ENCODE peak calls at places on chromosomes 3 and 15, in four cellular contexts. H is tibial artery, A is keratinocyte, S is left ventricle myocardium inferior. E is an unnamed sample.

GRCh38 chr15:39336926-39337325 is 244.0 kb upstream of the THBS1 start:
- DNase-seq in H (no peak), A (no peak), S (no peak), E (no peak)

GRCh38 chr15:76340198-76340801 is 3.7 kb downstream of the ISL2 start:
- DNase-seq in H (peak; percentile 68), S (no peak), A (no peak), E (no peak)

GRCh38 chr3:22899441-22899840 is 303.7 kb upstream of the UBE2E2 start:
- DNase-seq in S (no peak), A (no peak), H (no peak), E (no peak)

GRCh38 chr3:100759162-100759561 is 49.9 kb downstream of the TFG start:
- DNase-seq in S (no peak), A (no peak), H (no peak), E (no peak)

GRCh38 chr15:65791335-65792129 is 561 bp downstream of the DENND4A start:
- DNase-seq in A (no peak), S (peak; percentile 60), H (peak; percentile 82), E (peak; percentile 69)

GRCh38 chr3:13767896-13768295 is 112.0 kb downstream of the WNT7A start:
- DNase-seq in H (no peak), A (no peak), S (no peak), E (no peak)

GRCh38 chr15:40085225-40085624 is 23.5 kb downstream of the BMF start:
- DNase-seq in A (no peak), H (no peak), S (no peak), E (no peak)

GRCh38 chr3:58167431-58168351 is 43.1 kb downstream of the DNASE1L3 start:
- DNase-seq in S (peak; percentile 68), A (no peak), H (peak; percentile 84), E (no peak)

GRCh38 chr3:190384241-190384863 is 3.6 kb upstream of the CLDN16 start:
- DNase-seq in A (peak; percentile 76), S (no peak), H (no peak), E (no peak)

GRCh38 chr3:140035856-140036255 is 100.9 kb downstream of the CLSTN2 start:
- DNase-seq in S (no peak), H (no peak), A (no peak), E (no peak)

GRCh38 chr3:21274000-21274671 is 476.9 kb downstream of the ZNF385D start:
- DNase-seq in A (no peak), S (no peak), H (no peak), E (no peak)

GRCh38 chr3:42071720-42072582 is 19.2 kb upstream of the TRAK1 start:
- DNase-seq in A (no peak), S (peak; percentile 81), H (peak; percentile 92), E (no peak)

GRCh38 chr3:197593046-197593380 is 37.2 kb upstream of the BDH1 start:
- DNase-seq in S (no peak), H (no peak), A (no peak), E (no peak)

GRCh38 chr3:87084868-87085267 is 93.9 kb upstream of the VGLL3 start:
- DNase-seq in A (no peak), S (no peak), H (no peak), E (no peak)

GRCh38 chr3:197866035-197866434 is 75.0 kb downstream of the LRCH3 start:
- DNase-seq in H (no peak), A (no peak), S (no peak), E (no peak)

GRCh38 chr3:184227481-184227935 is 1.9 kb upstream of the VWA5B2 start:
- DNase-seq in S (no peak), A (no peak), H (no peak), E (no peak)

GRCh38 chr3:24396338-24396737 is 98.3 kb downstream of the THRB start:
- DNase-seq in S (no peak), A (no peak), H (no peak), E (no peak)

GRCh38 chr15:40242216-40242599 is 3.3 kb downstream of the PAK6 start:
- DNase-seq in A (no peak), H (no peak), S (no peak), E (no peak)

GRCh38 chr3:148202386-148202785 is 495.3 kb upstream of the AGTR1 start:
- DNase-seq in S (no peak), H (no peak), A (no peak), E (no peak)

GRCh38 chr3:171744055-171744741 is 66.1 kb downstream of the PLD1 start:
- DNase-seq in A (no peak), H (no peak), S (no peak), E (no peak)

DNA sequence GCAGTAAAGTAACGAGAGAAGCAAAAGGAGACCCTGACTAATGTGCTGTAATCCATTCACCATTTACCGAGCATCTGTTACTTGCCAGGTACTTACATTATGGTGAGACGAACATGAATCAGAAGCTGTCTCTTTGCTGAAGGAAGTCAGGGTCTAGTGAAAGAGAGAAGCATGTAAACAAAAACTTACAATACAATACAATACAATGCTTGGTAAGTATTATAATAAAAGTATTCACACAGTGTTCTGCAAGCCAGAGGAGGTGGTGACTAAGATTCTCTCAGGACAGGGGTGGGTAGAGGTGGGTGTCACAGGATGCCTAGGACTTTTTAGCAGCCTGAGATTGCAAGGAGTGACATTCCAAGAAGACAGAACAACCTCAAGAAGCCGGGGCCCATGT is 50.2 kb upstream of the MGA start:
- DNase-seq in S (no peak), A (no peak), H (no peak), E (no peak)
- H3K27ac ChIP-seq in S (no peak overlapping the region), A (no peak overlapping the region), H (no peak overlapping the region), E (no peak overlapping the region)

GRCh38 chr15:31128919-31129768 is 27.6 kb upstream of the TRPM1 start:
- DNase-seq in H (peak; percentile 76), S (peak; percentile 75), A (no peak), E (peak; percentile 77)
- H3K4me3 ChIP-seq in H (no peak overlapping the region), S (peak overlapping the region; percentile 22), A (no peak overlapping the region), E (no peak overlapping the region)

GRCh38 chr3:63308072-63308471 is 30.0 kb downstream of the SYNPR start:
- DNase-seq in A (no peak), S (no peak), H (no peak), E (no peak)

GRCh38 chr3:63304421-63304820 is 26.3 kb downstream of the SYNPR start:
- DNase-seq in S (no peak), A (no peak), H (no peak), E (no peak)

DNA sequence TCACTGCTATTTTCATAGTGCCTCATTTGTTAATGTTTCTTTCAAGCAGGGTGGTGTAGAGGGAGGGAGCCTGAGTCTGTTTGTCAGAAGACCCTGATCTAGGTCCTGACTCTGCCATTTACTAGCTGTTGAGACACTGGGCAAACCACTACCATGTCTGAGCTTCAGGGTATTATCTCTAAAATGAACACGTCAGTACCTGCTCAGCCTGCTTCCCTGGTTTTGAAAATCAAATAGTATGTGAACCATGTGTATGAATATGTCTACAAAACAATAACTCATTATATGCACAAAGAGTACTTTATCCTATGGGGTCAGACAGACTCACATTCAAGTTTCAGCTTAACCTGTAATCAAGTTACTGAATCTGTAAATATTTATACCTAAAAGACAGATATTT is 25.1 kb downstream of the SYNPR start:
- DNase-seq in H (no peak), S (no peak), A (no peak), E (no peak)
- H3K27ac ChIP-seq in H (no peak overlapping the region), S (no peak overlapping the region), A (no peak overlapping the region), E (no peak overlapping the region)

DNA sequence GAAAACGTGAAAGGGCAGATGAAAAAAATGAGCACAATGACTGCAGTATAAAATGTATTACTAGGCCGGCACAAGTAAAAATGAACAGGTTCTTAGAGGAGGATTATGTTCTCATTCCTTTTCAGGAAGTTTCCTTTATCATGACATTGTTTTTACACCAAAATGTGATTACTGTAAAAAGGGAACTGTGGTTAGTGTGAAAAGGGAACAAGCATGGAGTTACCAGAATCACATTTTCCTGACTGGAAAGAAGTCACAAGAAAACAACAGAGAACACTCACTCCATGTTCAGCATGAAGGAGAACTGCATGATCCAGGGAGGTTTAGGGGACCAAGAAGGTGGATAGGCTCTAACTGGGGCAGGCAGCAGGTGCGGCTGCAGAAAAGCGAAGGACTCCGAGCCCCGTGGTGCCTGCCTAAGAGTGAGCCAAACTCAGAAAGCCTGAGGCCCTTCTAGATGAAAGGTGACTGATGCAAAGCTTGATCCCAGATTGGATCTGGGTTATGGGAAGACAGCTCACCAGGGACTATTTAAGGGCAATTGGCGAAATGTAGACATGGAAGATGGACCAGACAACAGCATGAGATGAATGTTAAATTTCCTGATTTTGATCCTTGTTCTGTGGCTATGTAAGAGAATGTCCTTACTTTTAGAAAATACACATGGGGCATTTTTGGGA is 77.3 kb downstream of the CCR1 start:
- DNase-seq in H (no peak), A (no peak), S (no peak), E (no peak)
- H3K4me3 ChIP-seq in H (no peak overlapping the region), A (no peak overlapping the region), S (no peak overlapping the region), E (no peak overlapping the region)

GRCh38 chr3:32577174-32577573 is 6.5 kb upstream of the DYNC1LI1 start:
- DNase-seq in H (no peak), A (no peak), S (no peak), E (no peak)
- H3K27ac ChIP-seq in H (peak overlapping the region; percentile 46), A (no peak overlapping the region), S (peak overlapping the region; percentile 85), E (peak overlapping the region; percentile 61)

GRCh38 chr3:142578309-142579223 is at the start of gene ATR:
- DNase-seq in A (peak; percentile 36), S (peak; percentile 97), H (peak; percentile 98), E (peak; percentile 95)

GRCh38 chr3:142577701-142578308 is 728 bp downstream of the ATR start:
- DNase-seq in H (no peak), S (no peak), A (no peak), E (no peak)

GRCh38 chr3:142574665-142575064 is 3.9 kb downstream of the ATR start:
- DNase-seq in H (no peak), S (no peak), A (no peak), E (no peak)

GRCh38 chr3:142580061-142580423 is 1.5 kb upstream of the ATR start:
- DNase-seq in H (no peak), A (no peak), S (no peak), E (no peak)

DNA sequence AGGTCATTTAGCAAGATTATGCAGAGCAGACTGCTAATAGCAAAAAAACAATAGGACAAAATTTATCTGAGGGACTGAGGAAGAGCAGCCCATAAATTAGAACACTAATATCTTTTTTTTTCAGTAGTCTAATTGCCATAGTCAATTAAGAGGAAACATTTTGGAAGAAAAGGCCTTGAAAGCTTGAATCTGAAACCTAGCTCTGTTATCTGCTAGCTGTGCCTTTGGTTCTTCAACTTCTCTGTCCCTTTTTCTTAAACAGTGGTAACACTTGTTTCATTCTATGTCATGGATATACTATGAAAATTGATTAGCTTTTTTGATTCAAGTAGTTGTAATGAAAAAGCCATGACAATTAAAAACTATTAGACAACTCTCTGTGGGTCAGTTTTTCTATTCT is 1.7 kb downstream of the ATR start:
- DNase-seq in H (no peak), S (no peak), A (no peak), E (no peak)
- H3K4me3 ChIP-seq in H (no peak overlapping the region), S (no peak overlapping the region), A (no peak overlapping the region), E (no peak overlapping the region)

DNA sequence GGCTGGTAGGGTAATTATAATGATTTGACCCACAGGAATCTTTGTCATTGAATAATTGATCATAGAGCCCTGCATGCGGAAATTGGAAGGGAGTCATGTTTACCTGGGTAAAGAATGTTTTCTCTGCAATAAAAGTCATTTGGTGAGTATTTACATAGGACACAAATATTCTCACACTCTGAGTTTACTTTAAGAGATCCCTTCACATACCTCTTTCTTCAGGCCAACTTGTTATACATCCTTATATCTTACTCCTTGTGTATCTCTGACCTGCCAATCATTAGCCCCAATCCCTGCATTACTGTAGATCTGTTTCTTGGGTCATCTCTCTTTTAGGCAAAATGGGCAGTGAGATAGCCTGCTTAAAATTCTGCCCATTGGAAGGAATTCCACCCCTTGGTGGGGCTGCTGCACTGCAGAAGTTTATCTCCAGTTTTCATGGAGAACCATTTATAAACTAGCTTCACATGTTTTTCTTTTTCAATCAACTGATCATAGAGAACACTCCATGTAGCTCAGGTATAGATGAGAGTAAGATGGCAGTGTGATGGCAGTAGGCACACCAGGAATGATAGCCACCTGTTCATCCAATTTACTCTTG is 46.2 kb downstream of the ILDR1 start:
- DNase-seq in H (no peak), A (no peak), S (no peak), E (no peak)
- H3K27ac ChIP-seq in H (no peak overlapping the region), A (peak overlapping the region; percentile 97), S (no peak overlapping the region), E (no peak overlapping the region)